ENCODE peak calls at places on chromosome 19, in five cellular contexts. One of them, this sample, is unnamed.

GRCh38 chr19:37905936-37906867 is at the start of gene WDR87:
- DNase-seq in erythroblast: peak; percentile 39
- DNase-seq in tibial nerve: no peak
- DNase-seq in body of pancreas: peak; percentile 64
- DNase-seq in A549: peak; percentile 73
- DNase-seq in this sample: peak; percentile 54

GRCh38 chr19:38543807-38544568 is 73.8 kb downstream of the MAP4K1 start:
- DNase-seq in erythroblast: peak; percentile 97
- DNase-seq in tibial nerve: no peak
- DNase-seq in body of pancreas: peak; percentile 92
- DNase-seq in A549: peak; percentile 98
- DNase-seq in this sample: peak; percentile 66

GRCh38 chr19:48999481-49000325 is 6.0 kb downstream of the RUVBL2 start:
- DNase-seq in erythroblast: no peak
- DNase-seq in tibial nerve: no peak
- DNase-seq in body of pancreas: peak; percentile 67
- DNase-seq in A549: peak; percentile 81
- DNase-seq in this sample: no peak

GRCh38 chr19:8663920-8664670 is 33.7 kb downstream of the NFILZ start:
- DNase-seq in erythroblast: no peak
- DNase-seq in tibial nerve: no peak
- DNase-seq in body of pancreas: no peak
- DNase-seq in A549: no peak
- DNase-seq in this sample: no peak

GRCh38 chr19:16519230-16519687 is 23.0 kb downstream of the CHERP start:
- DNase-seq in erythroblast: no peak
- DNase-seq in tibial nerve: no peak
- DNase-seq in body of pancreas: no peak
- DNase-seq in A549: no peak
- DNase-seq in this sample: no peak

GRCh38 chr19:38557205-38557799 is 60.5 kb downstream of the MAP4K1 start:
- DNase-seq in erythroblast: peak; percentile 55
- DNase-seq in tibial nerve: no peak
- DNase-seq in body of pancreas: no peak
- DNase-seq in A549: no peak
- DNase-seq in this sample: no peak

GRCh38 chr19:6005321-6006069 is 27.6 kb upstream of the RANBP3 start:
- DNase-seq in erythroblast: no peak
- DNase-seq in tibial nerve: no peak
- DNase-seq in body of pancreas: no peak
- DNase-seq in A549: no peak
- DNase-seq in this sample: no peak

GRCh38 chr19:48683349-48683748 is 10.5 kb upstream of the NTN5 start:
- DNase-seq in erythroblast: no peak
- DNase-seq in tibial nerve: no peak
- DNase-seq in body of pancreas: no peak
- DNase-seq in A549: no peak
- DNase-seq in this sample: no peak

GRCh38 chr19:41427647-41428480 is 690 bp upstream of the B3GNT8 start:
- DNase-seq in erythroblast: peak; percentile 58
- DNase-seq in tibial nerve: peak; percentile 30
- DNase-seq in body of pancreas: peak; percentile 38
- DNase-seq in A549: no peak
- DNase-seq in this sample: no peak

GRCh38 chr19:19256072-19256969 is 16.8 kb downstream of the TM6SF2 start:
- DNase-seq in erythroblast: no peak
- DNase-seq in tibial nerve: no peak
- DNase-seq in body of pancreas: no peak
- DNase-seq in A549: no peak
- DNase-seq in this sample: no peak

GRCh38 chr19:19997656-19998268 is 41.5 kb downstream of the ZNF682 start:
- DNase-seq in erythroblast: peak; percentile 1
- DNase-seq in tibial nerve: no peak
- DNase-seq in body of pancreas: peak; percentile 79
- DNase-seq in A549: no peak
- DNase-seq in this sample: no peak

GRCh38 chr19:17847538-17848366 is at the start of gene JAK3:
- DNase-seq in erythroblast: no peak
- DNase-seq in tibial nerve: no peak
- DNase-seq in body of pancreas: peak; percentile 29
- DNase-seq in A549: no peak
- DNase-seq in this sample: no peak

GRCh38 chr19:5113633-5114586 is 145.0 kb downstream of the KDM4B start:
- DNase-seq in erythroblast: no peak
- DNase-seq in tibial nerve: no peak
- DNase-seq in body of pancreas: peak; percentile 41
- DNase-seq in A549: no peak
- DNase-seq in this sample: no peak

GRCh38 chr19:19461671-19462622 is 53.4 kb downstream of the TSSK6 start:
- DNase-seq in erythroblast: peak; percentile 86
- DNase-seq in tibial nerve: no peak
- DNase-seq in body of pancreas: peak; percentile 87
- DNase-seq in A549: no peak
- DNase-seq in this sample: no peak

DNA sequence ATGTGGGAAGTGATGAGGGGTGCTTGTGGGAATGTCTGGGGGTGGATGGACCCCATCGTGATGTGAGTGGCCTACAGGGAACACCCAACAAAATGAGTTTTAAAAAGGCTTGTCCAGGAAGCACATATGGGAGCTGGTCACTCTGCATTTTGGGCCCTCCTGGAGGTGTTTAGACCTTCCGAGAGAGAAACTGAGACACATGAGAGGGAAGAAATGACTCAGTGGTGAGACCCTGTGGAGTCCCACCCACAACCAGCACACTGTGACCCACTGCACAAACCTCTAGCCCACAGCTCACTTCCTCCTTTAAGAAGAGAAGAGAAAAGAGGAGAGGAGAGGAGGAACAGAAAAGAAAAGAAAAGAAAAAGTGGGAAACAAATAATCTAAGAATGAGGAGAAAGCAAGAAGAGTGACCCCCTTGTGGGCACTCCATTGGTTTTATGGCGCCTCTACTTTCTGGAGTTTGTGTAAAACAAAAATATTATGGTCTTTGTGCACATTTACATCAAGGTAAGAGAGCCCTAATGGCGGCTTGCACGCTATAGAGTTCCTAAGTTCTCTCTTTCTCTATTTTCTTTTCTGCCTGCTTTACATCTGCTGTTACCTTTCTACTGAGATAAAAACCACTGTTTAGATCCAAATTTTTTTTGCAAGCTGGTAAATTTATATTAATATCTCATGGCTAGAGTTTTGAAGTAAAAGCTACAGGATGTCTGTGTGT is 13.3 kb upstream of the LILRB1 start:
- DNase-seq in erythroblast: no peak
- DNase-seq in tibial nerve: no peak
- DNase-seq in body of pancreas: no peak
- DNase-seq in A549: no peak
- DNase-seq in this sample: no peak
- TF ChIP-seq POLR2A in erythroblast: no peak
- TF ChIP-seq POLR2A in tibial nerve: no peak
- TF ChIP-seq POLR2A in body of pancreas: no peak
- TF ChIP-seq POLR2A in A549: no peak
- TF ChIP-seq POLR2A in this sample: no peak

DNA sequence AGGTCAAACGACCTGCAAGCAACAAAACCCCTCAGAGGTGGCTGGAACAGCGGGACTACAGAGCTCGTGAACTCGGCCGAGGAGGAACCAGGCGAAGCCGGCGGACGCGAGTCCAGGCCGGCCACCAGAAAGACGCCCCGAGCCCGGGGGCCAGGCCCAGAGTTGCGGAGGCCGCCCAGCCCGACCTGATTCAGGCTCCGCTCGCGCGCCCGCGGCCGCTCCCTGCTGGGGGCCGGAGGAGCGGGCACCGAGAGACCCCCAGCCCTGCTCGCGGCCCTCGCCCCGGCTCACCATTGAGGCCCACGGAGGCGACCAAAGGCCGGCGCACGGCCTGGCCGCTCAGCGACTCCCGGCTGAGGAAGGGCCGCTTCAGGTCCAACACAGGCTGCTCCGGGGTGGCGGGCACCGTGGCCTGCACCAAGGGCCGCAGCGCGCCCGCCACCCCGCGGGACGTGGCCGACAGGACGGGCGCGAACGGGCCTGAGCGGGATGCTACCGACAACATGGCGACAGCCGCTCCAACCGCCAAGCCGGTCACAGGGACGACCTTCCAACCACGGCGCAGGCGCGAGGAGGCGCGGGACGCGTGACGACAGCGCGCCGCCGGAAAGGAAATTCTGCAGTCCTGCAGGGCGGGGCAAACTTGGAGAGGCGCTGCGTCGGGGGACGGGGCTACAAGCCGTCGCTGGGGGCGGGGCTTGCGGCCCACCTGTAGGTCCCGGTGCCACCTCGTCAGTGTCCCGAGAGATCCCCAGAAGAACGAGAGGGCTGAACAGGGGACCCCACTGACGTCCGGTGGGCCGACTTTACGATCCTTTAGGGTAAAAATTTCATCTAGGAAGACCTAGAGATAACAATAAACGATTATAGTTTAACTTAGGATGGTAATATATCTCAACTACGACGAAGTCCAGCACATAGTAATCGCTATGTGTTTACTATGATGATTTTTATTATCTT is at the start of gene UQCRFS1:
- DNase-seq in erythroblast: peak; percentile 96
- DNase-seq in tibial nerve: peak; percentile 83
- DNase-seq in body of pancreas: peak; percentile 96
- DNase-seq in A549: peak; percentile 94
- DNase-seq in this sample: peak; percentile 92
- TF ChIP-seq POLR2A in erythroblast: peak; percentile 83
- TF ChIP-seq POLR2A in tibial nerve: peak; percentile 85
- TF ChIP-seq POLR2A in body of pancreas: peak; percentile 88
- TF ChIP-seq POLR2A in A549: peak; percentile 82
- TF ChIP-seq POLR2A in this sample: peak; percentile 73

GRCh38 chr19:15417699-15418098 is 1.1 kb downstream of the AKAP8L start:
- DNase-seq in erythroblast: peak; percentile 41
- DNase-seq in tibial nerve: no peak
- DNase-seq in body of pancreas: peak; percentile 43
- DNase-seq in A549: no peak
- DNase-seq in this sample: no peak

GRCh38 chr19:15419413-15420025 is 731 bp upstream of the AKAP8L start:
- DNase-seq in erythroblast: no peak
- DNase-seq in tibial nerve: no peak
- DNase-seq in body of pancreas: no peak
- DNase-seq in A549: no peak
- DNase-seq in this sample: no peak

GRCh38 chr19:15418112-15418587 is 638 bp downstream of the AKAP8L start:
- DNase-seq in erythroblast: no peak
- DNase-seq in tibial nerve: no peak
- DNase-seq in body of pancreas: peak; percentile 23
- DNase-seq in A549: peak; percentile 21
- DNase-seq in this sample: no peak

GRCh38 chr19:15421136-15421535 is 2.3 kb upstream of the AKAP8L start:
- DNase-seq in erythroblast: no peak
- DNase-seq in tibial nerve: no peak
- DNase-seq in body of pancreas: no peak
- DNase-seq in A549: no peak
- DNase-seq in this sample: no peak

DNA sequence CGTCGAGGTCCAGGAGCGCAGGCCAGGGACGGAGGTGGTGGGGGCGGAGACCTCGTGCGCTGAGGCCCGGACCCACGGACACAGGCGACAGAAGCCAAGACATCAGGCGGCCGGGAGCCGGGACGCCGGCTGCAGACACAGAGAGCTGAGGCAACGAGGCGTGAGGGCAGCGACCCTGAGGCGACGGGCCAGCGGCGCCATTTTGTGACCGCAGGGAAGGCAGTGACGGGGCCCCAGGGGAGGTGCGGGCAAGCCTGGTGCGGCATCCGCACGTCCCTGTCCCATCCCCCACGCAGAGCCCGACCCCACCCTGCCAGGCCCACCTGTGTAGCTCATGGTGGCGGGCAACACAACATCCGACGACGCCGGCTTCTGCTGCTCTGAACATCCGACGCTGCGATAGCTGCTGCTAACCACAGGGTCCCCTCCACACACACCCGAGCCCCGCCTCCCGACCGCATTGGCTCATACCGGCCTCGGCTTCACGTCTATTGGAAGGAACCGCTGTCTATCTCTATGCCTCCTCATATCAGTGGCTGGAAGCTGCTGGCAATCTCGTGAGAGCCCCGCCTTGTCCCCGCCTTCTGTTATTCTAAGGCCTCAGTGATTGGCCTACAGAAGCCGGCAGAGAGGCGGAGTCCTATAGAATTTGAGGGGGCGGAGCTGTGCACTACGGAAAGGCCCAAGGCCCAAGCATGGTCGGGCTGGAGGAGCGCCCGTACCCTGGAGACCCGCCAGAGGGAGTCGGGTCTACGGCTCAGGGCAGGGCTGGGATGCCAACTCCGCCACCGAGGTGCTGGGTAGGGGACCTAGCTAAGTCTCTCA is at the start of gene AKAP8L:
- DNase-seq in erythroblast: peak; percentile 100
- DNase-seq in tibial nerve: peak; percentile 99
- DNase-seq in body of pancreas: peak; percentile 100
- DNase-seq in A549: peak; percentile 97
- DNase-seq in this sample: peak; percentile 98
- TF ChIP-seq POLR2A in erythroblast: peak; percentile 94
- TF ChIP-seq POLR2A in tibial nerve: peak; percentile 85
- TF ChIP-seq POLR2A in body of pancreas: peak; percentile 81
- TF ChIP-seq POLR2A in A549: peak; percentile 85
- TF ChIP-seq POLR2A in this sample: peak; percentile 59

DNA sequence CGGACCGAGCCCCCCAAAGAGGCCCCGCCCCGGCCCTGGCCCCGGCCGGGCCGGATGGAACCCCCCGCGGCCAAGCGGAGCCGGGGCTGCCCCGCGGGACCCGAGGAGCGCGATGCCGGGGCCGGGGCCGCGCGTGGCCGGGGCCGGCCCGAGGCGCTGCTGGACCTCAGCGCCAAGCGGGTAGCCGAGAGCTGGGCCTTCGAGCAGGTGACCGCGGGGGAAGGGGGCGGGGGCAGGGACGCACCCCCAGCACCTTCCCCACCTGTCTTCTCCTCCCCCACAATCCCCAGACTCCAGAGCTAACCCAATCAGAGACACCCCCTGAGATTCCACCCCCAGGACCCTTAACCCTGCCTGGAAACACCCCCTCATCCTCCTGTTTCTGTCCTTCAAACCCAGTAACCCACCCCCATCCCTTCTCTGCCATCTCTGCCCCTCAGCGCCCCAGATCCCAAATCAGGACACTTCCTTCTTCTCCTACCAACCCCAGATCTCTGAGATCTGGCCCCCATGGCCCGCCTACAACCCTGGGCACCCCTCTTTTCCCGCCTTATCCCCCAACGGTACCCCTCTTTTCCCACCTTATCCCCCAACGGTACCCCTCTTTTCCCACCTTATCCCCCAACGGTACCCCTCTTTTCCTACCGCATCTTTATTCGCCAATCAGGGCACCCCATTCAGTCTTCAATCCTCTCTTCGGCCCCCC is 505 bp downstream of the ZSWIM4 start:
- DNase-seq in erythroblast: no peak
- DNase-seq in tibial nerve: no peak
- DNase-seq in body of pancreas: peak; percentile 45
- DNase-seq in A549: peak; percentile 20
- DNase-seq in this sample: peak; percentile 59
- TF ChIP-seq POLR2A in erythroblast: no peak
- TF ChIP-seq POLR2A in tibial nerve: no peak
- TF ChIP-seq POLR2A in body of pancreas: no peak
- TF ChIP-seq POLR2A in A549: no peak
- TF ChIP-seq POLR2A in this sample: no peak

DNA sequence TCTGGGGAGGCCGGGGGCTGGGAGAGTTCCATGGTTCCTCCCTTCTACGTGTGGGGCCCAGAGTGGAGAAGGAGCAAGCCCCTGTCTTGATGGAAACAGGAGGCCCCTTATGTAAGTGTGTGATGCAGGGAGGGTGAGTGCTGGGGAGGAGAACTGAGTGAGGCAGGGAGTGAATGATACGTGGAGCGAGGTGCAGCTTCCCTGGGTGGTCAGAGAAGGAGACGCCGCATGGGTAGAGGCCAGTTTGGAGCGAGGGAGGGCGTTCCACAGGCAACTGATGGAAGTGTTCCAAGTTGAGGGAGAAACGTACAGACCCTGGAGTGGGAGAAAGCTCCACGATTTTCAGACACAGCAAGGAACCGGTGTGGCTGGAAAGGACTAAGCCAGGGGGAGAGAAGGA is 16.0 kb downstream of the MAG start:
- DNase-seq in erythroblast: no peak
- DNase-seq in tibial nerve: no peak
- DNase-seq in body of pancreas: no peak
- DNase-seq in A549: no peak
- DNase-seq in this sample: no peak
- TF ChIP-seq POLR2A in erythroblast: no peak
- TF ChIP-seq POLR2A in tibial nerve: no peak
- TF ChIP-seq POLR2A in body of pancreas: no peak
- TF ChIP-seq POLR2A in A549: no peak
- TF ChIP-seq POLR2A in this sample: no peak

This sample was measured in breast epithelium.